ENCODE peak calls at places on chromosomes 12 and 14, in seven cellular contexts. P is PC-3, V is SK-N-SH, R is GM23248, M is GM23338, I is neural progenitor cell, W is hepatocyte. A is an unnamed sample.

GRCh38 chr14:34169561-34169960 is 218.7 kb upstream of the EGLN3 start:
- DNase-seq in P (no peak), V (no peak), R (no peak), M (no peak), I (no peak), W (no peak), A (no peak)

GRCh38 chr12:124834822-124835221 is 28.8 kb downstream of the SCARB1 start:
- DNase-seq in P (no peak), V (no peak), R (no peak), M (no peak), I (no peak), W (no peak), A (no peak)

GRCh38 chr12:65998536-65999530 is 131.7 kb downstream of the LLPH start:
- DNase-seq in P (no peak), V (no peak), R (no peak), M (no peak), I (no peak), W (no peak), A (no peak)

GRCh38 chr14:87332001-87332400 is 661.0 kb downstream of the GALC start:
- DNase-seq in P (peak; percentile 11), V (no peak), R (peak; percentile 50), M (no peak), I (no peak), W (no peak), A (no peak)

GRCh38 chr14:83164016-83164415 is 1630.4 kb upstream of the SEL1L start:
- DNase-seq in P (peak; percentile 52), V (no peak), R (peak; percentile 76), M (no peak), I (no peak), W (peak; percentile 12), A (no peak)

GRCh38 chr12:20280515-20280914 is 87.8 kb upstream of the PDE3A start:
- DNase-seq in P (no peak), V (no peak), R (peak; percentile 7), M (no peak), I (no peak), W (no peak), A (no peak)

GRCh38 chr12:15589328-15590032 is 199.7 kb downstream of the EPS8 start:
- DNase-seq in P (no peak), V (no peak), R (no peak), M (no peak), I (no peak), W (no peak), A (no peak)

GRCh38 chr12:57889541-57889989 is 43.0 kb upstream of the CTDSP2 start:
- DNase-seq in P (no peak), V (no peak), R (peak; percentile 95), M (no peak), I (peak; percentile 34), W (peak; percentile 60), A (no peak)

GRCh38 chr12:124422142-124422569 is 127.3 kb downstream of the RFLNA start:
- DNase-seq in P (peak; percentile 78), V (no peak), R (peak; percentile 46), M (no peak), I (no peak), W (peak; percentile 72), A (no peak)

GRCh38 chr14:21026251-21026987 is 1.6 kb upstream of the NDRG2 start:
- DNase-seq in P (no peak), V (no peak), R (no peak), M (peak; percentile 42), I (no peak), W (no peak), A (no peak)

GRCh38 chr14:21023174-21023573 is 1.7 kb downstream of the NDRG2 start:
- DNase-seq in P (no peak), V (no peak), R (no peak), M (no peak), I (no peak), W (no peak), A (no peak)

GRCh38 chr14:21023817-21024667 is 819 bp downstream of the NDRG2 start:
- DNase-seq in P (no peak), V (no peak), R (no peak), M (peak; percentile 44), I (no peak), W (peak; percentile 27), A (no peak)

GRCh38 chr14:21025374-21026151 is 702 bp upstream of the NDRG2 start:
- DNase-seq in P (no peak), V (peak; percentile 63), R (no peak), M (peak; percentile 85), I (peak; percentile 58), W (peak; percentile 54), A (no peak)

DNA sequence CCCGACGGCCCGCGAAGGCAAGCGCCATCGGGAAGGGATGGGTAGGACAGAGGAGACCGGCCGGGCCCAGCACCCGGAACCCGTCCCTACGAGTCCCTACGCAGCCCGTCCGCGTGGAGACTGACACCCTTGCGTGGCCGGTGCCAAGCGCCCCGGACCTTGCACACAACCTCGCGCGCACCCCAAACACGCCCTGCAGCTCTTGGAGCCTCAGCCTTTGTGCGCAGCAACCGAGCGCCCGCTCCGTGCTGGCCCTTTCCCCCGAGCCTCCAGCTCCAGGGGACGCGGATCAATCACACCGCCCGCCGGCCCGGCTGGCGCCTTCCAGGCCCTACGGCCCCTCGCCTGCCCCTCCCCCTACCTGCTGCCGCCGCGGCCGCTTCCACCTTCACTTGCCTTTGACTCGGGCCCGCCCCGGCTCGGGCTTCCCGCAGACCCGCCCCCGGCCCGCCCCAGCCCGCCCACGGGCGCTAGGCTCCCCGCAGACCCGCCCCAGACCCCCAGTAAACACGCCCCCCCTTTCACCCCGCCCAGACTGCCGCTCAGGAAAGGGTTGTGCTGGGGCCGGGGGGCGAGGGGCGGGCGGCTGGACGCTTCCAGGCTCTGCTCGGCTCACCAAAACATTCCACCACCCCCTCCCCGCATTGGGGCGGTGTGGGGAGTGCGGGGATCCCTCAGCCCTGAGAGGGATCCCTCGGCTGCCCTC is at the start of gene NDRG2:
- DNase-seq in P (no peak), V (peak; percentile 95), R (peak; percentile 37), M (peak; percentile 95), I (peak; percentile 89), W (peak; percentile 92), A (no peak)
- H3K4me2 ChIP-seq in P (peak within 1 kb of the TSS; percentile 79), V (peak within 1 kb of the TSS; percentile 89), R (peak within 1 kb of the TSS; percentile 68), M (peak within 1 kb of the TSS; percentile 97), I (peak within 1 kb of the TSS; percentile 77), W (peak within 1 kb of the TSS; percentile 94), A (no peak within 1 kb of the TSS)

GRCh38 chr14:70254476-70254961 is 65.8 kb upstream of the SLC8A3 start:
- DNase-seq in P (peak; percentile 55), V (peak; percentile 78), R (peak; percentile 35), M (peak; percentile 59), I (peak; percentile 70), W (peak; percentile 84), A (no peak)
- TF ChIP-seq EZH2phosphoT487 in P (no peak), V (no peak), R (no peak), M (no peak), I (no peak), W (no peak), A (no peak)

GRCh38 chr12:109581856-109582255 is 8.3 kb downstream of the MVK start:
- DNase-seq in P (no peak), V (no peak), R (peak; percentile 61), M (no peak), I (no peak), W (no peak), A (no peak)
- H3K4me2 ChIP-seq in P (no peak overlapping the region), V (no peak overlapping the region), R (no peak overlapping the region), M (no peak overlapping the region), I (no peak overlapping the region), W (no peak overlapping the region), A (no peak overlapping the region)

GRCh38 chr12:21912318-21912717 is 28.9 kb downstream of the ABCC9 start:
- DNase-seq in P (peak; percentile 88), V (no peak), R (peak; percentile 88), M (no peak), I (no peak), W (no peak), A (no peak)
- TF ChIP-seq EZH2phosphoT487 in P (no peak), V (no peak), R (no peak), M (no peak), I (no peak), W (no peak), A (no peak)

GRCh38 chr14:54805521-54806322 is 96.9 kb downstream of the GCH1 start:
- DNase-seq in P (peak; percentile 99), V (peak; percentile 80), R (peak; percentile 92), M (peak; percentile 96), I (peak; percentile 93), W (peak; percentile 91), A (peak; percentile 75)
- H3K4me2 ChIP-seq in P (peak overlapping the region; percentile 79), V (peak overlapping the region; percentile 27), R (peak overlapping the region; percentile 48), M (peak overlapping the region; percentile 64), I (peak overlapping the region; percentile 57), W (peak overlapping the region; percentile 65), A (peak overlapping the region; percentile 13)

DNA sequence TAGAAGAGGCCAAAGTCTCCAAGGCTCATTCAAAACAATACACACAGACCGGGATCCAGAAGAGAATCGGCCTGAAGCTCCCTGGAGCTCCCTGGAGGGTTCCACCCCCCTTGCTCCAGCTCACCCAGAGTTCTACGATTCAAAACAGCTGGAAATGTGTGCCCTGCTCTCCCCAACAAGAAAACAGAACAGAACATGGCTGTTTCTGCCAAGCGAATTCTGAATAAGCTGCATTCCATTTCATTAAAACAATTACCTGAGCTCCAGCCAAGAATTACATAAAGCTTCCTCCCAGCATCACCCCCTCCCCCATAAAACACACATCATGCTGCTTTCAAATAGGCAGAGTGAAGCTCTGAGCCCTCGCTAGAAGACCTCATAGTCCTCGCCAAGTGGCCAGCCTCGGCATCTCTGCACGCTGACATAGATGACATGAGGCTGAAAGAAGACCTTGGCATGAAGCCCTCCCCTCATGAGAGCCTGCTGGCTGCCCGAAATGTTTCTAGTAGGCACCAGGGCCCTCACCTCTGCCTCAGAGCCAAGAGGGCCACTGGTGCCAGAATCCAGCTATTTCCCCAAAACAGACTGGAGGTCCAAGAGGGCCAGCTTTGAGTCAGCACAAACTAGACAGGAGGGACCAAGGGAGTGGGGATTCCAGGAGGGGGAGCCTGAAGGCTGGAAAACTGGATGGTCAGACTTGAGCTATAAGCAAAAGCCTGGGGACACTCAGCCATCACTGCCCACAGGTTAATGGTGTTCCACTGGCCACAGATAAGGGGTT is 8.3 kb downstream of the PXN start:
- DNase-seq in P (peak; percentile 89), V (peak; percentile 54), R (peak; percentile 97), M (peak; percentile 71), I (no peak), W (peak; percentile 48), A (no peak)
- TF ChIP-seq EZH2phosphoT487 in P (no peak), V (no peak), R (no peak), M (no peak), I (no peak), W (no peak), A (no peak)